ENCODE peak calls at places on chromosomes 4 and X, in six cellular contexts. X is A673, D is NB4, C is tibial nerve, P is suprapubic skin, L is endothelial cell of umbilical vein. J is an unnamed sample.

GRCh38 chr4:53644607-53645006 is 53.3 kb upstream of the LNX1 start:
- DNase-seq in X (no peak), D (peak), C (no peak), P (no peak), L (no peak), J (no peak)

GRCh38 chr4:87092389-87093141 is 127.9 kb downstream of the KLHL8 start:
- DNase-seq in X (peak), D (peak), C (peak), P (no peak), L (peak), J (no peak)

GRCh38 chr4:140789752-140790151 is 33.6 kb upstream of the TBC1D9 start:
- DNase-seq in X (no peak), D (no peak), C (no peak), P (no peak), L (no peak), J (peak)

GRCh38 chr4:76087007-76087769 is 12.7 kb downstream of the ART3 start:
- DNase-seq in X (peak), D (peak), C (no peak), P (no peak), L (peak), J (peak)

GRCh38 chr4:8205241-8205707 is 6.2 kb downstream of the SH3TC1 start:
- DNase-seq in X (no peak), D (peak), C (no peak), P (no peak), L (peak), J (no peak)

GRCh38 chr4:169311643-169312365 is 41.0 kb upstream of the SH3RF1 start:
- DNase-seq in X (peak), D (peak), C (no peak), P (no peak), L (peak), J (peak)

GRCh38 chr4:38821739-38822138 is 17.1 kb upstream of the TLR1 start:
- DNase-seq in X (no peak), D (no peak), C (no peak), P (no peak), L (no peak), J (no peak)

GRCh38 chr4:70651864-70652506 is 14.3 kb downstream of the JCHAIN start:
- DNase-seq in X (peak), D (peak), C (no peak), P (no peak), L (peak), J (peak)

GRCh38 chrX:30570505-30570904 is 7.1 kb downstream of the TASL start:
- DNase-seq in X (peak), D (peak), C (no peak), P (no peak), L (peak), J (no peak)

GRCh38 chrX:133697656-133698055 is 282.4 kb upstream of the GPC4 start:
- DNase-seq in X (no peak), D (no peak), C (no peak), P (no peak), L (no peak), J (no peak)

GRCh38 chrX:107674480-107675364 is 46.4 kb downstream of the PRPS1 start:
- DNase-seq in X (no peak), D (peak), C (peak), P (peak), L (no peak), J (no peak)

GRCh38 chr4:16583764-16584163 is 314.7 kb downstream of the LDB2 start:
- DNase-seq in X (no peak), D (no peak), C (no peak), P (no peak), L (no peak), J (no peak)

GRCh38 chrX:47815901-47816845 is 20.5 kb upstream of the ZNF81 start:
- DNase-seq in X (no peak), D (no peak), C (no peak), P (no peak), L (peak), J (no peak)

GRCh38 chr4:1870578-1871443 is at the start of gene NSD2:
- DNase-seq in X (peak), D (peak), C (peak), P (peak), L (peak), J (peak)

GRCh38 chrX:7852166-7852565 is 9.2 kb downstream of the VCX start:
- DNase-seq in X (no peak), D (no peak), C (no peak), P (no peak), L (no peak), J (no peak)

GRCh38 chr4:77232653-77233052 is 75.6 kb downstream of the CCNG2 start:
- DNase-seq in X (no peak), D (peak), C (no peak), P (no peak), L (no peak), J (no peak)

GRCh38 chrX:41900321-41900720 is 23.0 kb downstream of the CASK start:
- DNase-seq in X (no peak), D (no peak), C (no peak), P (no peak), L (no peak), J (no peak)

GRCh38 chr4:72875138-72875537 is 194.4 kb downstream of the COX18 start:
- DNase-seq in X (no peak), D (no peak), C (no peak), P (no peak), L (no peak), J (no peak)

GRCh38 chr4:7630559-7631287 is 196.0 kb upstream of the PSAPL1 start:
- DNase-seq in X (peak), D (no peak), C (peak), P (no peak), L (no peak), J (no peak)

GRCh38 chrX:31266172-31267076 is 194.6 kb upstream of the FTHL17 start:
- DNase-seq in X (peak), D (no peak), C (peak), P (peak), L (peak), J (peak)

GRCh38 chr4:106816501-106816900 is 219.6 kb downstream of the DKK2 start:
- DNase-seq in X (no peak), D (no peak), C (no peak), P (no peak), L (no peak), J (no peak)

GRCh38 chr4:73396993-73397972 is 6.8 kb upstream of the ALB start:
- DNase-seq in X (no peak), D (no peak), C (no peak), P (no peak), L (no peak), J (no peak)

GRCh38 chr4:7441201-7441600 is 6.5 kb upstream of the PSAPL1 start:
- DNase-seq in X (no peak), D (no peak), C (no peak), P (no peak), L (no peak), J (no peak)

GRCh38 chr4:150402968-150403367 is 179.0 kb upstream of the MAB21L2 start:
- DNase-seq in X (peak), D (peak), C (no peak), P (no peak), L (peak), J (no peak)

GRCh38 chrX:40012039-40012799 is 85.5 kb downstream of the BCOR start:
- DNase-seq in X (no peak), D (peak), C (no peak), P (peak), L (peak), J (peak)

GRCh38 chr4:148268835-148269234 is 173.4 kb downstream of the NR3C2 start:
- DNase-seq in X (no peak), D (no peak), C (no peak), P (no peak), L (no peak), J (no peak)
- TF ChIP-seq CTCF in X (no peak), D (no peak), C (no peak), P (no peak), L (no peak), J (no peak)

DNA sequence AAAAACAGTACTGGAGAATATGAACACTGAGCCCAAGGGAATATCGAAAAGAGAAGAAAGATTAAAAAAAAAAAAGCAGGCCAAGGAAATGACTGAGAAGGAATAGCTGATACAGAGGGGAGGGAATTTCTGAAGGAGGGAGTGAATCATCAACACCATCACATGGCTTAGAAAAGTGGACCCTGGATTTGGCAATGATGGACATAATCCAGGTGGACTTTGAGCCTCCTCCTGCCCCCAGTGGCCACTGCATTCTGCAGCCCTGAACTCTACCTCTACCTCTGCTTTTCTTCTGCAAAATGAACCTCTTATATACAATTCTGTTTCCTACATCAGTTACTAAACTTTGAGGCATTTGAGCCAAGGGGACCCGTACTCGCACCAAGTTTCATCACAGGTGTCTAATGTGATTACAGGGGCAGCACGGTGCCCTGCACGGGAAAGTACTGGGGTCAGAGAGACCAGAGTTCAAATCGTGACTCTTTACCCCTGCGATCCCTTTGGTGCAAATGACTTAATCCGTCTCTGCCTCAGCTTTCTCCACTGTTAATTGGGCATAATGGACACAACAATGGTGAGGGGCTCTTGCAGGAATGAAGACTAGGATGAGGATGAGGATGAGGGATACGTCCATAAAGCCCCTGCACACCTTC is 1.1 kb downstream of the OCIAD2 start:
- DNase-seq in X (no peak), D (peak), C (no peak), P (no peak), L (peak), J (no peak)
- TF ChIP-seq CTCF in X (no peak), D (peak), C (no peak), P (no peak), L (no peak), J (no peak)

GRCh38 chrX:69136546-69137331 is 28.5 kb downstream of the PJA1 start:
- DNase-seq in X (no peak), D (peak), C (peak), P (no peak), L (no peak), J (no peak)

GRCh38 chrX:69130448-69130847 is 34.8 kb downstream of the PJA1 start:
- DNase-seq in X (peak), D (no peak), C (no peak), P (no peak), L (no peak), J (no peak)

GRCh38 chrX:69137911-69138310 is 27.3 kb downstream of the PJA1 start:
- DNase-seq in X (no peak), D (peak), C (no peak), P (no peak), L (no peak), J (no peak)

GRCh38 chrX:69137371-69137881 is 27.8 kb downstream of the PJA1 start:
- DNase-seq in X (no peak), D (peak), C (no peak), P (no peak), L (no peak), J (no peak)

GRCh38 chrX:69133561-69134542 is 31.4 kb downstream of the PJA1 start:
- DNase-seq in X (peak), D (peak), C (no peak), P (no peak), L (peak), J (no peak)
- TF ChIP-seq CTCF in X (peak), D (peak), C (peak), P (peak), L (peak), J (no peak)

DNA sequence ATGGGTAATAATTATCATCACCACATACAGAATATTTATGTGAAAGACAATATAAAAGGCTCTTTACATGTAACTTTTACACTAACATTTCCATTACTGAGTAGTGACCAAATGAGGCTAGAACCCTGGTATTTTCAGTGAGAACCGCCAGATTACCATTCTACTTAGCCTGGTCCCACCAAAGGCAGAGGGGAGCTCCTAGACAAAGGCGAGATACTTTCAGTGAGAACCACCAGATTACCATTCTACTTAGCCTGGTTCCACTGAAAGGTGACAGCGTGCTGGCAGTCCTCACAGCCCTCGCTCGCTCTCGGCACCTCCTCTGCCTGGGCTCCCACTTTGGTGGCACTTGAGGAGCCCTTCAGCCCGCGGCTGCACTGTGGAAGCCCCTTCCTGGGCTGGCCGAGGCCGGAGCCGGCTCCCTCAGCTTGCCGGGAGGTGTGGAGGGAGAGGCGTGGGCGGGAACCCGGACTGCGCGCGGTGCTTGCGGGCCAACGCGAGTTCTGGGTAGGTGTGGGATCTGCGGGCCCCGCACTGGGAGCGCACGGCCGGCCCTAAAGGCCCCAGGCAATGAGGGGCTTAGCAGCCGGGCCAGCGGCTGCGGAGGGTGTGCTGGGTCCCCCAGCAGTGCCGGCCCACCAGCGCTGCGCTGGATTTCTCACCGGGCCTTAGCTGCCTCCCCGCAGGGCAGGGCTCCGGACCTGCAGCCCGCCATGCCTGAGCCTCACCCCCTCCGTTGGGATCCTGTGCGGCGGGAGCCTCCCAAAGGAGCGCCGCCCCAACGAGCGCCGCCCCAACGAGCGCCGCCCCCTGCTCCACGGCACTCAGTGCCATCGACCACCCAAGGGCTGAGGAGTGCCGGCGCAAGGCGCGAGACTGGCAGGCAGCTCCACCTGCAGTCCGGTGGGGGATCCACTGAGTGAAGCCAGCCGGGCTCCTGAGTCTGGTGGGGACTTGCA is 1276.1 kb downstream of the PCDH7 start:
- DNase-seq in X (no peak), D (peak), C (no peak), P (no peak), L (no peak), J (no peak)
- TF ChIP-seq CTCF in X (no peak), D (no peak), C (no peak), P (no peak), L (no peak), J (no peak)

DNA sequence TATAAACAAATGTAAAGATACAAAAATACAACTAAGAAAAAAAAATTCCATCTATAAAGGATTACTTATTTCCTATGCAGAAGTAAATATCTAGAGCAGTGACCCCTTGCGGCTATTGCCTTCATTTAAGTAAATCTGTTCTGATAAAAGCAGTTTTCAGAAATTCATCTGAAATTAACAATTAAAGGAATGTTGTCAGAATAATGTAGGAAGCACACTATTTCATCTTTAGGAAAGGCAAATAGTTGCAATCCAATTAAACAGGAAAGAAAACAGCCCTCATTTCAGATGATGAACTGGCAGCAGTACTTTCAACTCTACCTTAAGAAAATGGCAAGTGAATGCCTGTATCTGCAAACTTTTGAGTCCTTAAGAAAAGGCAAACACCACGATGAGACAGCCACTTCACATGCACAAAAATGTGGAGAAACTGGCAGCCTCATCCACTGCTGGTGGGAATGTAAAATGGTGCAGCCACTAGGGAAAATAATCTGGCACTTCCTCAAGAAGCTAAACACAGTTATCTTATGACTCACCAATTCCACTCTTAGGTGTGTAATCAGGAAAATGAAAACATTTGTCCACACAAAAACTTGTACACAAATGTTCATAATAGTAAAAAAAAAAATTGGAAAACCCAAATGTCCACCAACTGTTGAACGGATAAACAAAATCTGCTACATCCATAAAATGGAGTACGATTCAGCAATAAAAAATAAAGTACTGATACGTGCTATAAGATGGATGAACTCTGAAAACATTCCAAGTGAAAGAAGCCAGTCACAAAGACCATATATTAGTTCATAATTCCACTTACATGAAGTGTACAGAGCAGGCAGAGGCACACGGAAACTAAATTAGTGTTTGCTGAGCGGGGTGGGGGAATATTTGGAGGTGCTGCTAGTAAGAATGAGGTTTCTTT is 2.0 kb upstream of the THAP9 start:
- DNase-seq in X (no peak), D (peak), C (no peak), P (no peak), L (peak), J (no peak)
- TF ChIP-seq CTCF in X (peak), D (peak), C (no peak), P (no peak), L (no peak), J (peak)

J was measured in GM13977.